ENCODE peak calls at places on chromosomes 6 and 20, in seven cellular contexts. J, M, Z, U, K, G and B are unnamed samples.

GRCh38 chr6:9250852-9251251 is 815.5 kb upstream of the SLC35B3 start:
- DNase-seq in J (no peak), M (peak; percentile 42), Z (peak; percentile 79), U (peak; percentile 67), K (peak; percentile 87), G (no peak), B (peak; percentile 10)

GRCh38 chr6:110125361-110125760 is 54.1 kb downstream of the WASF1 start:
- DNase-seq in J (no peak), M (no peak), Z (no peak), U (no peak), K (no peak), G (no peak), B (no peak)

GRCh38 chr20:62977613-62978558 is 25.4 kb downstream of the SLC17A9 start:
- DNase-seq in J (no peak), M (no peak), Z (no peak), U (no peak), K (no peak), G (peak; percentile 84), B (no peak)

GRCh38 chr6:168058691-168059551 is 20.1 kb downstream of the FRMD1 start:
- DNase-seq in J (no peak), M (no peak), Z (peak; percentile 86), U (no peak), K (peak; percentile 62), G (no peak), B (no peak)

GRCh38 chr6:107720762-107721161 is 103.4 kb downstream of the SCML4 start:
- DNase-seq in J (no peak), M (no peak), Z (no peak), U (no peak), K (no peak), G (no peak), B (no peak)

GRCh38 chr20:20161611-20162010 is 109.3 kb downstream of the CFAP61 start:
- DNase-seq in J (no peak), M (no peak), Z (no peak), U (no peak), K (no peak), G (no peak), B (no peak)

GRCh38 chr6:110544472-110544871 is 68.1 kb upstream of the SLC22A16 start:
- DNase-seq in J (no peak), M (no peak), Z (no peak), U (no peak), K (no peak), G (no peak), B (no peak)

GRCh38 chr20:37914672-37915433 is 11.9 kb downstream of the VSTM2L start:
- DNase-seq in J (no peak), M (no peak), Z (peak; percentile 90), U (no peak), K (peak; percentile 82), G (peak; percentile 26), B (no peak)

GRCh38 chr20:9301129-9302072 is 213.0 kb upstream of the LAMP5 start:
- DNase-seq in J (peak; percentile 39), M (peak; percentile 90), Z (no peak), U (no peak), K (no peak), G (no peak), B (no peak)

GRCh38 chr6:7978736-7979135 is 68.1 kb upstream of the TXNDC5 start:
- DNase-seq in J (no peak), M (no peak), Z (no peak), U (no peak), K (no peak), G (no peak), B (no peak)

GRCh38 chr20:45946149-45946970 is 11.9 kb downstream of the PCIF1 start:
- DNase-seq in J (peak; percentile 73), M (peak; percentile 28), Z (no peak), U (no peak), K (no peak), G (no peak), B (no peak)

GRCh38 chr6:154277578-154278128 is 79.0 kb downstream of the IPCEF1 start:
- DNase-seq in J (no peak), M (no peak), Z (no peak), U (no peak), K (no peak), G (no peak), B (no peak)

GRCh38 chr6:125952764-125953501 is 3.6 kb upstream of the HINT3 start:
- DNase-seq in J (no peak), M (no peak), Z (peak; percentile 59), U (no peak), K (peak; percentile 54), G (no peak), B (no peak)

GRCh38 chr6:104407957-104408356 is 451.8 kb downstream of the HACE1 start:
- DNase-seq in J (no peak), M (no peak), Z (peak; percentile 51), U (no peak), K (no peak), G (no peak), B (no peak)

GRCh38 chr20:61699184-61700066 is 366.3 kb downstream of the TAF4 start:
- DNase-seq in J (no peak), M (no peak), Z (peak; percentile 81), U (no peak), K (no peak), G (no peak), B (no peak)

GRCh38 chr6:29617782-29618557 is 15.0 kb downstream of the GABBR1 start:
- DNase-seq in J (no peak), M (no peak), Z (peak; percentile 68), U (no peak), K (peak; percentile 79), G (no peak), B (no peak)

GRCh38 chr6:1327630-1328029 is 15.7 kb downstream of the FOXQ1 start:
- DNase-seq in J (no peak), M (no peak), Z (no peak), U (no peak), K (no peak), G (no peak), B (no peak)

GRCh38 chr6:19269341-19269898 is 567.8 kb upstream of the ID4 start:
- DNase-seq in J (no peak), M (no peak), Z (no peak), U (no peak), K (no peak), G (no peak), B (no peak)

GRCh38 chr6:684831-685636 is 7.9 kb downstream of the EXOC2 start:
- DNase-seq in J (no peak), M (peak; percentile 63), Z (no peak), U (no peak), K (no peak), G (no peak), B (no peak)

GRCh38 chr6:79989641-79990040 is 14.8 kb upstream of the TTK start:
- DNase-seq in J (no peak), M (no peak), Z (no peak), U (no peak), K (no peak), G (no peak), B (no peak)

GRCh38 chr6:130276507-130276906 is 53.8 kb upstream of the SAMD3 start:
- DNase-seq in J (no peak), M (no peak), Z (no peak), U (no peak), K (no peak), G (no peak), B (no peak)

GRCh38 chr20:32898721-32899120 is 40.0 kb downstream of the EFCAB8 start:
- DNase-seq in J (peak; percentile 44), M (no peak), Z (peak; percentile 16), U (no peak), K (no peak), G (no peak), B (peak; percentile 81)